ENCODE peak calls at places on chromosomes 16 and 17, in five cellular contexts. P is pancreas, Y is cardiac muscle cell, E is fibroblast of lung, H is endodermal cell. S is an unnamed sample.

GRCh38 chr17:79114455-79115301 is 40.1 kb downstream of the ENGASE start:
- DNase-seq in E (no peak), Y (peak; percentile 47), H (peak; percentile 74), P (no peak), S (no peak)

GRCh38 chr16:58306327-58306726 is 11.5 kb upstream of the PRSS54 start:
- DNase-seq in H (peak; percentile 58), Y (no peak), E (peak; percentile 24), P (no peak), S (peak; percentile 18)

GRCh38 chr17:47305302-47305923 is 18.3 kb upstream of the EFCAB13 start:
- DNase-seq in E (peak; percentile 96), Y (no peak), P (no peak), H (peak; percentile 59), S (no peak)

GRCh38 chr16:50574852-50575251 is 26.7 kb downstream of the NKD1 start:
- DNase-seq in H (no peak), P (no peak), Y (no peak), E (no peak), S (no peak)

GRCh38 chr17:80092959-80093358 is 8.4 kb upstream of the GAA start:
- DNase-seq in P (no peak), E (no peak), Y (no peak), H (no peak), S (no peak)

GRCh38 chr17:76886395-76886794 is 18.2 kb downstream of the MGAT5B start:
- DNase-seq in P (no peak), H (no peak), E (no peak), Y (no peak), S (no peak)

GRCh38 chr16:69260019-69260418 is 51.1 kb upstream of the VPS4A start:
- DNase-seq in H (peak; percentile 53), Y (no peak), P (no peak), E (no peak), S (no peak)

GRCh38 chr17:39229274-39229913 is 3.6 kb upstream of the STAC2 start:
- DNase-seq in E (peak; percentile 66), Y (no peak), P (no peak), H (peak; percentile 63), S (no peak)

GRCh38 chr16:12507366-12507765 is 296.3 kb downstream of the CPPED1 start:
- DNase-seq in P (no peak), Y (no peak), E (no peak), H (no peak), S (no peak)

GRCh38 chr17:63349478-63350000 is 96.6 kb downstream of the CYB561 start:
- DNase-seq in Y (no peak), P (no peak), H (no peak), E (peak; percentile 89), S (no peak)

GRCh38 chr17:81285179-81285878 is 9.8 kb downstream of the SLC38A10 start:
- DNase-seq in H (no peak), Y (no peak), P (peak; percentile 68), E (peak; percentile 34), S (no peak)

GRCh38 chr17:32327911-32328310 is 14.1 kb downstream of the C17orf75 start:
- DNase-seq in H (no peak), P (no peak), E (no peak), Y (no peak), S (no peak)

GRCh38 chr16:50683689-50684374 is 2.7 kb upstream of the SNX20 start:
- DNase-seq in Y (no peak), E (no peak), H (no peak), P (no peak), S (no peak)

GRCh38 chr16:12260119-12260646 is 283.6 kb downstream of the SNX29 start:
- DNase-seq in E (no peak), H (no peak), Y (no peak), P (no peak), S (no peak)

GRCh38 chr16:64434526-64435069 is 687.3 kb downstream of the CDH11 start:
- DNase-seq in H (no peak), P (no peak), E (no peak), Y (peak; percentile 82), S (no peak)

GRCh38 chr16:9148376-9149015 is 57.1 kb downstream of the HAPSTR1 start:
- DNase-seq in P (no peak), H (peak; percentile 78), E (no peak), Y (no peak), S (no peak)

GRCh38 chr16:50836121-50836541 is 94.2 kb downstream of the CYLD start:
- DNase-seq in H (peak; percentile 22), E (no peak), Y (no peak), P (no peak), S (no peak)

GRCh38 chr16:88914750-88915368 is 48.4 kb upstream of the PABPN1L start:
- DNase-seq in P (no peak), E (peak; percentile 43), Y (no peak), H (no peak), S (no peak)

GRCh38 chr16:9092282-9092962 is 978 bp downstream of the HAPSTR1 start:
- DNase-seq in Y (peak; percentile 57), E (no peak), P (peak; percentile 81), H (peak; percentile 71), S (peak; percentile 19)

GRCh38 chr17:44360144-44360533 is 3.5 kb downstream of the FAM171A2 start:
- DNase-seq in H (no peak), E (no peak), Y (no peak), P (no peak), S (no peak)

GRCh38 chr17:79830303-79830702 is 8.9 kb downstream of the CBX4 start:
- DNase-seq in P (no peak), E (no peak), H (peak; percentile 72), Y (no peak), S (no peak)

GRCh38 chr16:56450275-56450889 is 750 bp downstream of the NUDT21 start:
- DNase-seq in E (peak; percentile 9), P (no peak), Y (peak; percentile 9), H (peak; percentile 50), S (no peak)

GRCh38 chr17:61816538-61816937 is 46.8 kb downstream of the BRIP1 start:
- DNase-seq in P (no peak), E (peak; percentile 20), Y (no peak), H (no peak), S (no peak)

GRCh38 chr17:909642-910323 is 69.8 kb downstream of the NXN start:
- DNase-seq in Y (no peak), H (no peak), P (no peak), E (no peak), S (no peak)

GRCh38 chr16:71919033-71919432 is 23.7 kb downstream of the IST1 start:
- DNase-seq in Y (no peak), E (no peak), P (no peak), H (no peak), S (no peak)

GRCh38 chr16:29820730-29821662 is 734 bp downstream of the MVP start:
- DNase-seq in P (peak; percentile 81), H (no peak), E (no peak), Y (no peak), S (no peak)

GRCh38 chr17:32266389-32267269 is 997 bp downstream of the RHBDL3 start:
- DNase-seq in Y (peak; percentile 69), P (no peak), H (peak; percentile 91), E (no peak), S (peak; percentile 41)

GRCh38 chr16:82609140-82609539 is 17.6 kb upstream of the CDH13 start:
- DNase-seq in E (no peak), P (no peak), H (no peak), Y (peak; percentile 61), S (no peak)

GRCh38 chr16:4664538-4665418 is 28.6 kb upstream of the NUDT16L1 start:
- DNase-seq in Y (no peak), H (no peak), P (peak; percentile 69), E (peak; percentile 23), S (no peak)

GRCh38 chr17:57088298-57088697 is 3.3 kb downstream of the AKAP1 start:
- DNase-seq in Y (no peak), E (no peak), P (no peak), H (no peak), S (no peak)

GRCh38 chr16:86491643-86492030 is 18.7 kb upstream of the FOXF1 start:
- DNase-seq in E (no peak), Y (no peak), H (no peak), P (no peak), S (no peak)

DNA sequence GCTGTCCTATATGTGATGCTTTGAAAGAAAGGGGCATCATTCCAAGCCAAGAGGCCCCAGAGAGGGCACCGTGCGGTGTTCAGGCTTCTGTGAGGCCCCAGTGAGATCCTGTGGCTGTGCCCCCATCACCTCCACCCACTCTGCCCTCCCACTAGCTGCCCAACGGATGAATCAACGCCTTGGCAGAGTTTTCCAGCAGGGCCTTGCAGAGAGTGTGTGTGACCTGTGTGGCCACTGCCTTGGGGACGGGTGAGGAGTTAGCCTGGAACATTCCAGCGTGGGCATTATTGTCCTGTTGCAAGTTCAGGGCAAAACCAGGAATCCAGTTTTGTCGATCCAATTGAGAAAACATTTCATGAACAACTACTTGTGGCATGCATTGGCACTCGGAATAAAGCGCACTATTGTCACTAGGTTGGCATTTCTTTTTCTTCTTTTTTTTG is 53.7 kb downstream of the SF3B3 start:
- DNase-seq in E (peak; percentile 80), Y (no peak), P (no peak), H (peak; percentile 61), S (no peak)
- TF ChIP-seq CTCF in E (no peak), Y (no peak), P (no peak), H (no peak), S (no peak)

GRCh38 chr17:29283496-29283895 is 10.5 kb downstream of the NUFIP2 start:
- DNase-seq in E (no peak), H (no peak), Y (no peak), P (no peak), S (no peak)
- TF ChIP-seq CTCF in E (no peak), H (peak; percentile 52), Y (peak; percentile 17), P (no peak), S (peak; percentile 33)

DNA sequence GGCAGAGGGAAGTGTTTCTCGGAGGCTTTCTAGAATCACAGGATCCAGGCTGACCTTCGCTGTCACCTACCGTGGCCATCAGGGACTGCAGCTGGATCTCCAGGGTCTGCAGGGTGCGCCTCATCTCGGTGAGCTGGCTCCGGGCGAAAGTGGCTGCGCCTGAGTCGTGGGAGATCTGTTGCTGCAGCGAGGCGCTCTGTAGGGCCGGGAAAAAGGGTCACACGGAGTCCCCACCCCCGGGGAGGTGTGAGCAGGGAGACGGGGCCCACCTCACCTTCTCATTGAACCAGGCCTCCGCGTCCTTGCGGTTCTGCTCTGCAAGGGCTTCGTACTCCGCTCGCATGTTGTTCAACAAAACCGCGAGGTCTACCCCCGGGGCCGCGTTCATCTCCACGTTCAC is 2.9 kb downstream of the KRT28 start:
- DNase-seq in Y (no peak), E (no peak), P (no peak), H (peak; percentile 79), S (no peak)
- TF ChIP-seq CTCF in Y (no peak), E (no peak), P (no peak), H (peak; percentile 52), S (no peak)

GRCh38 chr16:78230832-78231231 is 131.4 kb downstream of the WWOX start:
- DNase-seq in P (no peak), H (no peak), E (peak; percentile 7), Y (no peak), S (no peak)

GRCh38 chr16:78224342-78224741 is 124.9 kb downstream of the WWOX start:
- DNase-seq in Y (no peak), E (no peak), H (no peak), P (no peak), S (no peak)

GRCh38 chr16:78228704-78229103 is 129.2 kb downstream of the WWOX start:
- DNase-seq in E (no peak), P (no peak), H (no peak), Y (no peak), S (no peak)

DNA sequence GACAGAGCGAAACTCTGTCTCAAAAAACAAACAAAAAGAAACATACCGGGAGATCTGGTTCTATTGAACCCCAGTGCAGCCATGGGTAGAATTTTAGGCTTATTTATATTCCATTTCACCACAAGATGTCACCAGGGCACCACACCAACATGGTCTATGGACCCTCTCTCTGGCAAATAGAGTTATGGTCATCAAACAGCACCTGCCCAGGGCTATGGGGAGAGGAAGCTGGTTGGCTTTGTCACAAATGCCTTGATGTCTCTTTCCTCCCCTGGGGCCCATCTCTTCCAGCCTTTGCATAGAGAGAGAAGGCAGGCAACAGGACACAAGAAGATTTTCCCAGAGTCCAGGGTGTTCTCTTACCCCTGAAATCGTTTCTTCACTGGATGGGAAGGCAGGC is 128.4 kb downstream of the WWOX start:
- DNase-seq in Y (peak; percentile 17), H (peak; percentile 66), P (no peak), E (no peak), S (no peak)
- TF ChIP-seq CTCF in Y (no peak), H (peak; percentile 66), P (no peak), E (peak; percentile 12), S (peak; percentile 37)